ENCODE peak calls at places on chromosomes 12 and 14, in seven cellular contexts. K, Y, P, I, O, Q and E are unnamed samples.
A peak's percentile ranks its signal among the peaks of the same experiment; 100 is the strongest.

GRCh38 chr12:124949066-124949465 is 34.6 kb upstream of the UBC start:
- DNase-seq in K (no peak), Q (no peak), O (no peak), Y (no peak), I (no peak), P (no peak), E (no peak)

GRCh38 chr12:119988440-119988787 is 622 bp upstream of the BICDL1 start:
- DNase-seq in Q (no peak), Y (no peak), K (peak; percentile 53), P (no peak), I (no peak), O (no peak), E (no peak)

GRCh38 chr12:48104531-48104930 is 1.3 kb downstream of the SENP1 start:
- DNase-seq in I (no peak), K (no peak), Q (no peak), O (no peak), Y (no peak), P (no peak), E (no peak)

GRCh38 chr14:85366226-85366625 is 163.7 kb upstream of the FLRT2 start:
- DNase-seq in K (no peak), Q (peak; percentile 14), I (no peak), Y (no peak), P (no peak), O (no peak), E (no peak)

GRCh38 chr14:96225745-96226151 is 21.1 kb downstream of the BDKRB2 start:
- DNase-seq in Y (no peak), O (peak; percentile 23), Q (peak; percentile 55), I (no peak), P (no peak), K (no peak), E (no peak)

GRCh38 chr12:49598527-49598926 is 6.9 kb downstream of the FAM186B start:
- DNase-seq in P (no peak), O (no peak), Y (no peak), I (no peak), K (no peak), Q (no peak), E (no peak)

GRCh38 chr12:116539361-116539771 is 19.8 kb upstream of the MAP1LC3B2 start:
- DNase-seq in I (no peak), Q (no peak), Y (no peak), P (no peak), O (no peak), K (no peak), E (no peak)

GRCh38 chr14:67559639-67560038 is 26.5 kb downstream of the PLEKHH1 start:
- DNase-seq in Y (no peak), K (no peak), O (no peak), Q (no peak), P (no peak), I (no peak), E (no peak)

GRCh38 chr14:90287791-90288190 is 31.4 kb downstream of the PSMC1 start:
- DNase-seq in I (no peak), O (no peak), Y (no peak), Q (no peak), P (no peak), K (no peak), E (no peak)

GRCh38 chr12:26276709-26277108 is 81.3 kb downstream of the SSPN start:
- DNase-seq in Q (no peak), I (no peak), P (no peak), K (peak; percentile 51), O (no peak), Y (no peak), E (no peak)

GRCh38 chr14:91496790-91497189 is 13.3 kb downstream of the PPP4R3A start:
- DNase-seq in K (no peak), Q (no peak), Y (no peak), I (no peak), P (no peak), O (no peak), E (no peak)

GRCh38 chr14:60622920-60623263 is 26.4 kb downstream of the SIX1 start:
- DNase-seq in K (no peak), P (no peak), I (no peak), O (no peak), Y (no peak), Q (no peak), E (no peak)

GRCh38 chr14:102071283-102071998 is 15.4 kb downstream of the HSP90AA1 start:
- DNase-seq in Q (no peak), O (no peak), I (peak; percentile 37), K (peak; percentile 30), Y (peak; percentile 74), P (no peak), E (no peak)

GRCh38 chr12:28367993-28368392 is 177.7 kb downstream of the CCDC91 start:
- DNase-seq in I (no peak), P (no peak), Q (no peak), O (no peak), Y (no peak), K (no peak), E (no peak)

GRCh38 chr12:53182836-53183235 is 2.1 kb upstream of the CSAD start:
- DNase-seq in I (no peak), P (no peak), O (no peak), Q (no peak), Y (peak; percentile 38), K (no peak), E (no peak)

GRCh38 chr12:94140556-94140955 is 7.8 kb upstream of the PLXNC1 start:
- DNase-seq in P (no peak), I (no peak), K (no peak), O (peak; percentile 54), Q (peak; percentile 28), Y (no peak), E (no peak)

GRCh38 chr14:104866451-104867370 is 1.6 kb downstream of the CEP170B start:
- DNase-seq in K (no peak), Q (no peak), Y (no peak), P (no peak), I (no peak), O (no peak), E (no peak)

GRCh38 chr12:46874642-46875041 is 48.8 kb upstream of the SLC38A4 start:
- DNase-seq in P (no peak), I (no peak), Q (no peak), Y (no peak), O (no peak), K (peak; percentile 77), E (no peak)

GRCh38 chr14:73241481-73242165 is 4.3 kb downstream of the PAPLN start:
- DNase-seq in Q (no peak), I (no peak), O (no peak), Y (no peak), P (no peak), K (no peak), E (no peak)
- TF ChIP-seq CTCF in Q (no peak), I (no peak), O (no peak), Y (no peak), P (no peak), K (no peak), E (peak; percentile 31)

GRCh38 chr12:52009081-52009751 is 2.5 kb downstream of the TAMALIN start:
- DNase-seq in Y (no peak), O (no peak), K (no peak), P (no peak), Q (no peak), I (no peak), E (no peak)
- H3K4me3 ChIP-seq in Y (no peak overlapping the region), O (no peak overlapping the region), K (no peak overlapping the region), P (no peak overlapping the region), Q (no peak overlapping the region), I (peak overlapping the region; percentile 92), E (no peak overlapping the region)

GRCh38 chr14:106436310-106436905 is 910.0 kb downstream of the TMEM121 start:
- DNase-seq in Q (no peak), P (no peak), O (no peak), Y (peak; percentile 34), K (no peak), I (no peak), E (no peak)
- TF ChIP-seq CTCF in Q (no peak), P (peak; percentile 51), O (no peak), Y (peak; percentile 46), K (no peak), I (no peak), E (peak; percentile 51)

GRCh38 chr14:23307146-23307447 is 464 bp downstream of the BCL2L2 start:
- DNase-seq in O (no peak), I (peak; percentile 17), Q (no peak), K (no peak), P (no peak), Y (no peak), E (no peak)

GRCh38 chr14:23306113-23306411 is 571 bp upstream of the BCL2L2 start:
- DNase-seq in P (no peak), Y (no peak), Q (no peak), K (no peak), O (no peak), I (no peak), E (no peak)

GRCh38 chr14:23308721-23309445 is 2.2 kb downstream of the BCL2L2 start:
- DNase-seq in Q (no peak), Y (no peak), O (no peak), P (no peak), K (no peak), I (peak; percentile 10), E (no peak)

GRCh38 chr14:23306412-23307145 is at the start of gene BCL2L2:
- DNase-seq in Q (peak; percentile 95), I (peak; percentile 92), O (peak; percentile 70), K (peak; percentile 91), Y (peak; percentile 95), P (no peak), E (no peak)

GRCh38 chr14:23307687-23308644 is 1.3 kb downstream of the BCL2L2 start:
- DNase-seq in K (no peak), Q (no peak), O (no peak), P (no peak), I (peak; percentile 15), Y (no peak), E (no peak)
- H3K4me3 ChIP-seq in K (peak overlapping the region; percentile 94), Q (peak overlapping the region; percentile 50), O (peak overlapping the region; percentile 57), P (peak overlapping the region; percentile 87), I (peak overlapping the region; percentile 81), Y (peak overlapping the region; percentile 85), E (peak overlapping the region; percentile 87)

GRCh38 chr12:109764123-109764522 is 50.5 kb downstream of the FAM222A start:
- DNase-seq in P (no peak), I (no peak), Y (peak; percentile 1), Q (no peak), K (no peak), O (no peak), E (no peak)
- TF ChIP-seq CTCF in P (peak; percentile 13), I (no peak), Y (no peak), Q (no peak), K (no peak), O (peak; percentile 53), E (no peak)

GRCh38 chr12:807041-807717 is 54.8 kb downstream of the WNK1 start:
- DNase-seq in Y (no peak), P (no peak), K (no peak), I (no peak), O (no peak), Q (no peak), E (no peak)
- H3K4me3 ChIP-seq in Y (no peak overlapping the region), P (no peak overlapping the region), K (no peak overlapping the region), I (no peak overlapping the region), O (no peak overlapping the region), Q (no peak overlapping the region), E (no peak overlapping the region)

GRCh38 chr12:13976880-13977279 is 4.5 kb downstream of the GRIN2B start:
- DNase-seq in Q (no peak), O (no peak), P (no peak), K (no peak), I (no peak), Y (no peak), E (no peak)
- TF ChIP-seq CTCF in Q (no peak), O (no peak), P (no peak), K (no peak), I (no peak), Y (no peak), E (no peak)